ENCODE peak calls at places on chromosome 2, in four cellular contexts. One of them, this sample, is unnamed.

GRCh38 chr2:43934567-43934966 is 61.2 kb downstream of the LRPPRC start:
- DNase-seq in CD4-positive, alpha-beta T cell: no peak
- DNase-seq in lower lobe of right lung: no peak
- DNase-seq in HFFc6: no peak
- DNase-seq in this sample: no peak

GRCh38 chr2:173205375-173205774 is 129.7 kb downstream of the MAP3K20 start:
- DNase-seq in CD4-positive, alpha-beta T cell: no peak
- DNase-seq in HFFc6: no peak
- DNase-seq in lower lobe of right lung: peak
- DNase-seq in this sample: no peak

GRCh38 chr2:170926743-170927297 is 2.2 kb upstream of the GORASP2 start:
- DNase-seq in CD4-positive, alpha-beta T cell: no peak
- DNase-seq in HFFc6: no peak
- DNase-seq in lower lobe of right lung: no peak
- DNase-seq in this sample: no peak

GRCh38 chr2:109322111-109322510 is 193.1 kb downstream of the SH3RF3 start:
- DNase-seq in HFFc6: peak
- DNase-seq in lower lobe of right lung: peak
- DNase-seq in CD4-positive, alpha-beta T cell: no peak
- DNase-seq in this sample: no peak

GRCh38 chr2:121173112-121173511 is 111.9 kb downstream of the TFCP2L1 start:
- DNase-seq in lower lobe of right lung: no peak
- DNase-seq in HFFc6: no peak
- DNase-seq in CD4-positive, alpha-beta T cell: no peak
- DNase-seq in this sample: no peak

GRCh38 chr2:164841719-164842623 is at the start of gene COBLL1:
- DNase-seq in HFFc6: peak
- DNase-seq in lower lobe of right lung: peak
- DNase-seq in CD4-positive, alpha-beta T cell: no peak
- DNase-seq in this sample: peak

GRCh38 chr2:121147766-121148165 is 137.2 kb downstream of the TFCP2L1 start:
- DNase-seq in lower lobe of right lung: no peak
- DNase-seq in HFFc6: no peak
- DNase-seq in CD4-positive, alpha-beta T cell: no peak
- DNase-seq in this sample: no peak

GRCh38 chr2:200445284-200445683 is 64.6 kb downstream of the KCTD18 start:
- DNase-seq in HFFc6: no peak
- DNase-seq in CD4-positive, alpha-beta T cell: no peak
- DNase-seq in lower lobe of right lung: no peak
- DNase-seq in this sample: no peak

GRCh38 chr2:228352048-228352447 is 170.6 kb upstream of the SPHKAP start:
- DNase-seq in lower lobe of right lung: no peak
- DNase-seq in HFFc6: no peak
- DNase-seq in CD4-positive, alpha-beta T cell: no peak
- DNase-seq in this sample: no peak

GRCh38 chr2:236882931-236883330 is 202.8 kb upstream of the COPS8 start:
- DNase-seq in CD4-positive, alpha-beta T cell: no peak
- DNase-seq in lower lobe of right lung: no peak
- DNase-seq in HFFc6: peak
- DNase-seq in this sample: no peak

GRCh38 chr2:47274054-47274779 is 119.1 kb upstream of the STPG4 start:
- DNase-seq in CD4-positive, alpha-beta T cell: no peak
- DNase-seq in lower lobe of right lung: no peak
- DNase-seq in HFFc6: peak
- DNase-seq in this sample: no peak

GRCh38 chr2:227471924-227472264 is at the start of gene AGFG1:
- DNase-seq in CD4-positive, alpha-beta T cell: peak
- DNase-seq in HFFc6: peak
- DNase-seq in lower lobe of right lung: peak
- DNase-seq in this sample: peak

GRCh38 chr2:198873771-198874501 is 583.8 kb downstream of the SATB2 start:
- DNase-seq in CD4-positive, alpha-beta T cell: no peak
- DNase-seq in lower lobe of right lung: no peak
- DNase-seq in HFFc6: no peak
- DNase-seq in this sample: no peak

GRCh38 chr2:134227666-134228065 is 26.2 kb upstream of the MGAT5 start:
- DNase-seq in HFFc6: no peak
- DNase-seq in CD4-positive, alpha-beta T cell: no peak
- DNase-seq in lower lobe of right lung: no peak
- DNase-seq in this sample: no peak

GRCh38 chr2:196257086-196257485 is 85.7 kb upstream of the STK17B start:
- DNase-seq in HFFc6: no peak
- DNase-seq in CD4-positive, alpha-beta T cell: no peak
- DNase-seq in lower lobe of right lung: no peak
- DNase-seq in this sample: no peak

GRCh38 chr2:63268946-63269345 is 218.3 kb downstream of the OTX1 start:
- DNase-seq in CD4-positive, alpha-beta T cell: no peak
- DNase-seq in HFFc6: no peak
- DNase-seq in lower lobe of right lung: no peak
- DNase-seq in this sample: no peak

GRCh38 chr2:49360051-49360767 is 205.9 kb upstream of the FSHR start:
- DNase-seq in HFFc6: no peak
- DNase-seq in CD4-positive, alpha-beta T cell: no peak
- DNase-seq in lower lobe of right lung: no peak
- DNase-seq in this sample: no peak

GRCh38 chr2:129324349-129324748 is 655.1 kb upstream of the RAB6C start:
- DNase-seq in lower lobe of right lung: no peak
- DNase-seq in HFFc6: no peak
- DNase-seq in CD4-positive, alpha-beta T cell: no peak
- DNase-seq in this sample: no peak

GRCh38 chr2:217890445-217890844 is 112.3 kb downstream of the TNS1 start:
- DNase-seq in CD4-positive, alpha-beta T cell: no peak
- DNase-seq in lower lobe of right lung: no peak
- DNase-seq in HFFc6: peak
- DNase-seq in this sample: no peak

GRCh38 chr2:98911376-98912154 is 24.5 kb downstream of the CRACDL start:
- DNase-seq in HFFc6: no peak
- DNase-seq in lower lobe of right lung: no peak
- DNase-seq in CD4-positive, alpha-beta T cell: no peak
- DNase-seq in this sample: no peak

GRCh38 chr2:174145827-174146226 is 102.5 kb downstream of the OLA1 start:
- DNase-seq in CD4-positive, alpha-beta T cell: no peak
- DNase-seq in lower lobe of right lung: no peak
- DNase-seq in HFFc6: no peak
- DNase-seq in this sample: no peak

GRCh38 chr2:199258291-199258690 is 199.4 kb downstream of the SATB2 start:
- DNase-seq in lower lobe of right lung: no peak
- DNase-seq in HFFc6: no peak
- DNase-seq in CD4-positive, alpha-beta T cell: no peak
- DNase-seq in this sample: no peak

GRCh38 chr2:147110317-147110716 is 734.5 kb upstream of the ACVR2A start:
- DNase-seq in CD4-positive, alpha-beta T cell: no peak
- DNase-seq in lower lobe of right lung: no peak
- DNase-seq in HFFc6: no peak
- DNase-seq in this sample: no peak

GRCh38 chr2:108922141-108922915 is 66.7 kb downstream of the EDAR start:
- DNase-seq in lower lobe of right lung: no peak
- DNase-seq in CD4-positive, alpha-beta T cell: no peak
- DNase-seq in HFFc6: peak
- DNase-seq in this sample: no peak

GRCh38 chr2:164868563-164869419 is 27.2 kb upstream of the COBLL1 start:
- DNase-seq in lower lobe of right lung: no peak
- DNase-seq in HFFc6: peak
- DNase-seq in CD4-positive, alpha-beta T cell: no peak
- DNase-seq in this sample: no peak

GRCh38 chr2:79670198-79670597 is 157.3 kb downstream of the CTNNA2 start:
- DNase-seq in HFFc6: no peak
- DNase-seq in CD4-positive, alpha-beta T cell: no peak
- DNase-seq in lower lobe of right lung: peak
- DNase-seq in this sample: peak

GRCh38 chr2:166057363-166058169 is 70.3 kb downstream of the SCN1A start:
- DNase-seq in CD4-positive, alpha-beta T cell: no peak
- DNase-seq in HFFc6: peak
- DNase-seq in lower lobe of right lung: no peak
- DNase-seq in this sample: no peak
- TF ChIP-seq CTCF in CD4-positive, alpha-beta T cell: no peak
- TF ChIP-seq CTCF in HFFc6: peak
- TF ChIP-seq CTCF in lower lobe of right lung: peak
- TF ChIP-seq CTCF in this sample: peak

DNA sequence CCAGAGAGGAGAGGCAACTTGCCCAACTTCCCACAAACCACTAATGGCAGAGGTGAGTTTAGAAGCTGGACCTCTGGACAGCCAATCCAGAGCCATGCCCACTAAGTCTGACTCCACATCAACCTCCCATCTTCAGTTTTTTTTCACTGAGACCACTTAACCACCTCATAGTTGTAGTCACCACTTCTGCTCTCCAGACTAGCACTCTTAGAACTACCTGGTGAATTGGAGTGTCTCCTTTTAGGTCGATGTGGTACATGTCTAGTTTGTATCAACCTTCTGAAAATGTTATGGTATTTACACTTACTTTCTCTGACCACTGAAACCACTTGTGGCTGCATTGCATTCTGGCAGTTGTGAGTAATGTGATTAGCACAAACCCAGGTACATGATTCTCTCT is 743.6 kb upstream of the FANCL start:
- DNase-seq in HFFc6: no peak
- DNase-seq in CD4-positive, alpha-beta T cell: no peak
- DNase-seq in lower lobe of right lung: no peak
- DNase-seq in this sample: no peak
- TF ChIP-seq CTCF in HFFc6: no peak
- TF ChIP-seq CTCF in CD4-positive, alpha-beta T cell: no peak
- TF ChIP-seq CTCF in lower lobe of right lung: no peak
- TF ChIP-seq CTCF in this sample: no peak

GRCh38 chr2:239500915-239501630 is 100.3 kb upstream of the HDAC4 start:
- DNase-seq in lower lobe of right lung: peak
- DNase-seq in HFFc6: no peak
- DNase-seq in CD4-positive, alpha-beta T cell: no peak
- DNase-seq in this sample: no peak
- TF ChIP-seq CTCF in lower lobe of right lung: no peak
- TF ChIP-seq CTCF in HFFc6: no peak
- TF ChIP-seq CTCF in CD4-positive, alpha-beta T cell: no peak
- TF ChIP-seq CTCF in this sample: no peak

DNA sequence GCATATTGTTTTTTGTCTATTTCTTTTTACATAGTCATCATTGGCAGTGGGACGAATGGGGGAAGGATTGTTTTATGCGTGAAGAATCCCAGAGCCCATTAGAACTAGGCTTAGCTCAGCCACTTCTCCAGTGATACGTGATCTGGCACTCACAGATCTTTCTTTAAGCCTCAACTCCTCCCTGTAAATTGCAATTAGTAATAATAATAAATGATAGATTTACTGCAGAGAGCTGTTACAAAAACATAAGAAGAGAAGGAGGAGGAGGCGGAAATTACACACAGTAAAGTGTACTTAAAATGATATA is 629.3 kb downstream of the NRXN1 start:
- DNase-seq in lower lobe of right lung: no peak
- DNase-seq in HFFc6: no peak
- DNase-seq in CD4-positive, alpha-beta T cell: no peak
- DNase-seq in this sample: no peak
- TF ChIP-seq CTCF in lower lobe of right lung: no peak
- TF ChIP-seq CTCF in HFFc6: no peak
- TF ChIP-seq CTCF in CD4-positive, alpha-beta T cell: peak
- TF ChIP-seq CTCF in this sample: peak

GRCh38 chr2:13193900-13194299 is 477.2 kb downstream of the TRIB2 start:
- DNase-seq in CD4-positive, alpha-beta T cell: no peak
- DNase-seq in HFFc6: no peak
- DNase-seq in lower lobe of right lung: no peak
- DNase-seq in this sample: no peak
- TF ChIP-seq CTCF in CD4-positive, alpha-beta T cell: no peak
- TF ChIP-seq CTCF in HFFc6: peak
- TF ChIP-seq CTCF in lower lobe of right lung: peak
- TF ChIP-seq CTCF in this sample: no peak

GRCh38 chr2:240605867-240606743 is 19.2 kb upstream of the GPR35 start:
- DNase-seq in HFFc6: no peak
- DNase-seq in CD4-positive, alpha-beta T cell: peak
- DNase-seq in lower lobe of right lung: peak
- DNase-seq in this sample: peak

GRCh38 chr2:240603846-240604245 is 17.3 kb downstream of the CAPN10 start:
- DNase-seq in lower lobe of right lung: no peak
- DNase-seq in HFFc6: no peak
- DNase-seq in CD4-positive, alpha-beta T cell: peak
- DNase-seq in this sample: peak

GRCh38 chr2:240603081-240603835 is 16.7 kb downstream of the CAPN10 start:
- DNase-seq in CD4-positive, alpha-beta T cell: peak
- DNase-seq in HFFc6: no peak
- DNase-seq in lower lobe of right lung: peak
- DNase-seq in this sample: peak

GRCh38 chr2:240604939-240605716 is 18.6 kb downstream of the CAPN10 start:
- DNase-seq in HFFc6: no peak
- DNase-seq in CD4-positive, alpha-beta T cell: peak
- DNase-seq in lower lobe of right lung: peak
- DNase-seq in this sample: peak

DNA sequence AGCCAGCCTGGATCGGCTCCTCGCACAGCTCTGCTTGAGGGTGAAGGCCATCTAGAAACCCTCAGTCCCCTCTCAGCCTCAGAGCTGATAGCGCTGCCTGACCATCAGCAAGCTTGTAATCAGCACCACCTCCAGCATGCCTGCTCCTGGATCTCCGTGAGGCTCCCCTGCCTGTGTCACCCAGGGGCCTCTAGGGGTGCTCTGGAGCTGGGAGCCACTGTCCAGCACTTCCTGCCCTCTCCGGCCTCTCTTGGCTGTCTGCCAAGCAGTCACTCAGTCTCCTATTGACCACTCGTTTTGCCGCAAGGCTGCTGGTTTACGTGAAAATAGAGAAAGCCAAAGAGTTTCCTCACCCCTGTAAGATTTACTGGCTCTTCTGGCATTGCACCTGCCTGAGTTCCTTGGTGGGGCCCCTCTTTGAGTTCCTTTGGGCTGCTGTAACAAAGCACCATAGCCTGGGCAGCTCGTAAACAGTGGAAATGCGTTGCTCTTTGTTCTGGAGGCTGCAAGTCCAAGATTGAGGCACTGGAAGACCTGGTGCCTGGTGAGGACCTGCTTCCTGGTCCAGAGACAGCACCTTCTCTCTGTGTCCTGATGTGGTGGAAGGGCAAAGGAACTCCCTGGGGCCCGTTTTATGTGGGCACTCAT is 17.9 kb downstream of the CAPN10 start:
- DNase-seq in HFFc6: peak
- DNase-seq in CD4-positive, alpha-beta T cell: peak
- DNase-seq in lower lobe of right lung: peak
- DNase-seq in this sample: peak
- TF ChIP-seq CTCF in HFFc6: peak
- TF ChIP-seq CTCF in CD4-positive, alpha-beta T cell: no peak
- TF ChIP-seq CTCF in lower lobe of right lung: peak
- TF ChIP-seq CTCF in this sample: no peak

GRCh38 chr2:104733544-104733943 is 120.4 kb upstream of the POU3F3 start:
- DNase-seq in CD4-positive, alpha-beta T cell: no peak
- DNase-seq in HFFc6: no peak
- DNase-seq in lower lobe of right lung: no peak
- DNase-seq in this sample: no peak
- TF ChIP-seq CTCF in CD4-positive, alpha-beta T cell: no peak
- TF ChIP-seq CTCF in HFFc6: peak
- TF ChIP-seq CTCF in lower lobe of right lung: peak
- TF ChIP-seq CTCF in this sample: no peak

This sample was measured in mesothelial cell of epicardium.